ENCODE peak calls at places on chromosomes 7 and 10, in four cellular contexts. One of them, this sample, is unnamed.

GRCh38 chr7:43113622-43114450 is 1.4 kb downstream of the HECW1 start:
- DNase-seq in fibroblast of the aortic adventitia: peak; percentile 9
- DNase-seq in fibroblast of pulmonary artery: no peak
- DNase-seq in psoas muscle: no peak
- DNase-seq in this sample: no peak

GRCh38 chr7:140540142-140540777 is 61.0 kb upstream of the MKRN1 start:
- DNase-seq in fibroblast of pulmonary artery: no peak
- DNase-seq in psoas muscle: peak; percentile 28
- DNase-seq in fibroblast of the aortic adventitia: no peak
- DNase-seq in this sample: no peak

GRCh38 chr10:101261702-101262101 is 32.4 kb upstream of the LBX1 start:
- DNase-seq in psoas muscle: no peak
- DNase-seq in fibroblast of the aortic adventitia: no peak
- DNase-seq in fibroblast of pulmonary artery: no peak
- DNase-seq in this sample: no peak

GRCh38 chr10:119398996-119399395 is 143.5 kb downstream of the RGS10 start:
- DNase-seq in psoas muscle: peak; percentile 34
- DNase-seq in fibroblast of the aortic adventitia: peak; percentile 23
- DNase-seq in fibroblast of pulmonary artery: no peak
- DNase-seq in this sample: no peak

GRCh38 chr7:106423111-106423510 is 138.3 kb upstream of the NAMPT start:
- DNase-seq in fibroblast of pulmonary artery: no peak
- DNase-seq in psoas muscle: no peak
- DNase-seq in fibroblast of the aortic adventitia: no peak
- DNase-seq in this sample: no peak

GRCh38 chr7:54542920-54543539 is 855 bp downstream of the VSTM2A start:
- DNase-seq in fibroblast of pulmonary artery: peak; percentile 32
- DNase-seq in fibroblast of the aortic adventitia: peak; percentile 20
- DNase-seq in psoas muscle: no peak
- DNase-seq in this sample: peak; percentile 50

GRCh38 chr7:974172-974571 is 1.2 kb downstream of the COX19 start:
- DNase-seq in fibroblast of the aortic adventitia: no peak
- DNase-seq in psoas muscle: no peak
- DNase-seq in fibroblast of pulmonary artery: peak; percentile 32
- DNase-seq in this sample: no peak

GRCh38 chr7:9488555-9488954 is 1055.1 kb downstream of the NXPH1 start:
- DNase-seq in psoas muscle: no peak
- DNase-seq in fibroblast of the aortic adventitia: peak; percentile 1
- DNase-seq in fibroblast of pulmonary artery: peak; percentile 68
- DNase-seq in this sample: peak; percentile 90

GRCh38 chr7:84490661-84491060 is 296.1 kb upstream of the SEMA3A start:
- DNase-seq in fibroblast of pulmonary artery: peak; percentile 30
- DNase-seq in fibroblast of the aortic adventitia: peak; percentile 52
- DNase-seq in psoas muscle: no peak
- DNase-seq in this sample: peak; percentile 64

GRCh38 chr7:130814753-130815152 is 80.7 kb upstream of the KLF14 start:
- DNase-seq in fibroblast of pulmonary artery: peak; percentile 55
- DNase-seq in psoas muscle: no peak
- DNase-seq in fibroblast of the aortic adventitia: peak; percentile 67
- DNase-seq in this sample: peak; percentile 46

GRCh38 chr10:71887767-71888166 is 36.7 kb upstream of the PSAP start:
- DNase-seq in fibroblast of the aortic adventitia: peak; percentile 37
- DNase-seq in fibroblast of pulmonary artery: no peak
- DNase-seq in psoas muscle: no peak
- DNase-seq in this sample: no peak

GRCh38 chr7:148242271-148242801 is 348.2 kb upstream of the C7orf33 start:
- DNase-seq in fibroblast of pulmonary artery: peak; percentile 68
- DNase-seq in fibroblast of the aortic adventitia: peak; percentile 40
- DNase-seq in psoas muscle: no peak
- DNase-seq in this sample: peak; percentile 23

GRCh38 chr10:30431435-30431911 is 2.5 kb upstream of the MAP3K8 start:
- DNase-seq in psoas muscle: peak; percentile 60
- DNase-seq in fibroblast of pulmonary artery: no peak
- DNase-seq in fibroblast of the aortic adventitia: peak; percentile 69
- DNase-seq in this sample: no peak

GRCh38 chr10:114735946-114736345 is 77.9 kb upstream of the ABLIM1 start:
- DNase-seq in fibroblast of the aortic adventitia: no peak
- DNase-seq in fibroblast of pulmonary artery: no peak
- DNase-seq in psoas muscle: no peak
- DNase-seq in this sample: no peak

DNA sequence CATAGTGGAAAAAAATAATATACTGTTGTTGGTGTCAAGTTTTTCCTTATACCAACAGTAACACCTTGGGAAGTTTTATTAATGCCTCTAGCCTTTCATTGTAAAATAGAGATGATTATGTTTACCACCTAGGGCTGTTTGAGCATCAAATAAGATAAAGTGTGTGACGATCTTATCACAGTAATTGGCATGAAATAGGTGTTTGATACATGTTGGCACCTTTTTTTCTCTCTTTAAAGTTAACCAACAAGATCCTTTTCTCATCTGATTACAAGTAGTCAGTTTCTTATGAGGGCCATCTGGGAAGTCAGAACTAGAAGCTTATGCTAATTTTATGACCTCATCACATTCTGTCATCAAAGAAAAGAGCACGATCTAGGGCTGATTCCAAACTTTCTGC is 669.5 kb downstream of the CCSER2 start:
- DNase-seq in fibroblast of the aortic adventitia: no peak
- DNase-seq in psoas muscle: no peak
- DNase-seq in fibroblast of pulmonary artery: no peak
- DNase-seq in this sample: no peak
- H3K4me3 ChIP-seq in fibroblast of the aortic adventitia: no peak overlapping the region
- H3K4me3 ChIP-seq in psoas muscle: no peak overlapping the region
- H3K4me3 ChIP-seq in fibroblast of pulmonary artery: no peak overlapping the region
- H3K4me3 ChIP-seq in this sample: no peak overlapping the region

GRCh38 chr10:23516530-23516929 is 77.7 kb downstream of the OTUD1 start:
- DNase-seq in fibroblast of pulmonary artery: peak; percentile 35
- DNase-seq in fibroblast of the aortic adventitia: peak; percentile 59
- DNase-seq in psoas muscle: no peak
- DNase-seq in this sample: peak; percentile 1
- TF ChIP-seq CTCF in fibroblast of pulmonary artery: peak; percentile 53
- TF ChIP-seq CTCF in fibroblast of the aortic adventitia: peak; percentile 76
- TF ChIP-seq CTCF in psoas muscle: no peak
- TF ChIP-seq CTCF in this sample: peak; percentile 53

GRCh38 chr7:73895626-73896025 is 34.7 kb downstream of the TMEM270 start:
- DNase-seq in fibroblast of pulmonary artery: no peak
- DNase-seq in fibroblast of the aortic adventitia: peak; percentile 62
- DNase-seq in psoas muscle: no peak
- DNase-seq in this sample: peak; percentile 28

GRCh38 chr7:73892003-73892975 is 31.3 kb downstream of the TMEM270 start:
- DNase-seq in psoas muscle: peak; percentile 78
- DNase-seq in fibroblast of the aortic adventitia: peak; percentile 78
- DNase-seq in fibroblast of pulmonary artery: peak; percentile 71
- DNase-seq in this sample: peak; percentile 66

GRCh38 chr7:73891178-73891885 is 30.4 kb downstream of the TMEM270 start:
- DNase-seq in psoas muscle: peak; percentile 42
- DNase-seq in fibroblast of pulmonary artery: no peak
- DNase-seq in fibroblast of the aortic adventitia: no peak
- DNase-seq in this sample: peak; percentile 13

GRCh38 chr7:73894851-73895441 is 34.0 kb downstream of the TMEM270 start:
- DNase-seq in fibroblast of pulmonary artery: peak; percentile 64
- DNase-seq in fibroblast of the aortic adventitia: peak; percentile 98
- DNase-seq in psoas muscle: peak; percentile 94
- DNase-seq in this sample: peak; percentile 97

GRCh38 chr7:73893342-73894101 is 32.6 kb downstream of the TMEM270 start:
- DNase-seq in psoas muscle: peak; percentile 93
- DNase-seq in fibroblast of pulmonary artery: no peak
- DNase-seq in fibroblast of the aortic adventitia: peak; percentile 65
- DNase-seq in this sample: peak; percentile 35
- H3K4me3 ChIP-seq in psoas muscle: no peak overlapping the region
- H3K4me3 ChIP-seq in fibroblast of pulmonary artery: no peak overlapping the region
- H3K4me3 ChIP-seq in fibroblast of the aortic adventitia: no peak overlapping the region
- H3K4me3 ChIP-seq in this sample: no peak overlapping the region

GRCh38 chr10:33494000-33494399 is 159.5 kb upstream of the NRP1 start:
- DNase-seq in fibroblast of pulmonary artery: no peak
- DNase-seq in fibroblast of the aortic adventitia: no peak
- DNase-seq in psoas muscle: no peak
- DNase-seq in this sample: no peak
- TF ChIP-seq CTCF in fibroblast of pulmonary artery: no peak
- TF ChIP-seq CTCF in fibroblast of the aortic adventitia: no peak
- TF ChIP-seq CTCF in psoas muscle: no peak
- TF ChIP-seq CTCF in this sample: no peak

DNA sequence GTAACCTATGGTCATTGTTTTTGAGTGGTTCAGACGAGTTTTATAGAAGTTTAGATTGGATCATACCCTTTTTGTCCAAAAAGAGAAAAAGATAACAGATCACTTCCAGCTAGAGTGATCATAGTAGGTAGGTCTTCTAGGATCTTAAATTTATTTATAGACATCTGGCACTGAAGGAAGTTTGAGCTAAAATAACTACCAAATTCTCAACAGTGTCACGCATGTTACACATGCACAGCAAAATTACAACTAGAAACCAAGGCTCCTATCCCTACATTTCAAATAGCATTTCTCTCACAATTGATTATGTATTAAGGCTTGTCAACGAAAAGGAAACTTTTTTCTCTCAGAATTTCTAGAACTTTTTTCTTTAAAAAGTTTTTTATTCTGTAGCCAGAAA is 2.3 kb downstream of the CALU start:
- DNase-seq in psoas muscle: no peak
- DNase-seq in fibroblast of the aortic adventitia: peak; percentile 34
- DNase-seq in fibroblast of pulmonary artery: no peak
- DNase-seq in this sample: peak; percentile 4
- H3K4me3 ChIP-seq in psoas muscle: peak overlapping the region; percentile 100
- H3K4me3 ChIP-seq in fibroblast of the aortic adventitia: peak overlapping the region; percentile 94
- H3K4me3 ChIP-seq in fibroblast of pulmonary artery: peak overlapping the region; percentile 92
- H3K4me3 ChIP-seq in this sample: peak overlapping the region; percentile 97

This sample was measured in astrocyte of the spinal cord.